ENCODE peak calls at places on chromosomes 4 and X, in seven cellular contexts. H is Kasumi-1; Z is spleen; B is DMS153; Y is stimulated activated CD8-positive, alpha-beta memory T cell treated with anti-CD3 and anti-CD28 coated beads, Interleukin-7, amount 100 ng/mL, for 1 hour; M is HT1080; F is endodermal cell. X is an unnamed sample.

GRCh38 chrX:143462696-143463095 is 54.6 kb downstream of the SPANXN3 start:
- DNase-seq in Y (no peak), F (no peak), Z (no peak), H (no peak), B (no peak), M (no peak), X (no peak)

GRCh38 chr4:184100297-184100885 is 117.3 kb downstream of the ENPP6 start:
- DNase-seq in M (no peak), Z (peak; percentile 86), B (no peak), H (peak; percentile 3), Y (no peak), F (peak; percentile 87), X (no peak)

GRCh38 chrX:47723689-47724088 is 64.7 kb upstream of the UXT start:
- DNase-seq in F (peak; percentile 77), B (no peak), H (no peak), M (no peak), Z (peak; percentile 48), Y (no peak), X (no peak)

GRCh38 chr4:150176559-150176958 is 98.3 kb downstream of the DCLK2 start:
- DNase-seq in H (no peak), Y (no peak), Z (no peak), M (no peak), F (no peak), B (no peak), X (no peak)

GRCh38 chrX:134821370-134821769 is 163.1 kb upstream of the PLAC1 start:
- DNase-seq in Y (no peak), M (peak; percentile 86), F (peak; percentile 65), B (no peak), Z (no peak), H (peak; percentile 60), X (no peak)

GRCh38 chr4:177308125-177308524 is 1.5 kb upstream of the NEIL3 start:
- DNase-seq in H (no peak), B (no peak), M (no peak), Z (no peak), F (no peak), Y (no peak), X (no peak)

GRCh38 chr4:38562751-38563198 is 101.2 kb upstream of the KLF3 start:
- DNase-seq in Z (no peak), F (no peak), B (peak; percentile 24), H (peak; percentile 66), M (peak; percentile 52), Y (no peak), X (peak; percentile 41)

GRCh38 chr4:35934370-35934981 is 309.8 kb downstream of the ARAP2 start:
- DNase-seq in H (peak; percentile 54), Z (no peak), M (peak; percentile 59), Y (no peak), B (no peak), F (no peak), X (no peak)

GRCh38 chr4:105246712-105247111 is 100.0 kb downstream of the TET2 start:
- DNase-seq in M (peak; percentile 1), F (no peak), Z (no peak), Y (no peak), H (no peak), B (no peak), X (no peak)

GRCh38 chrX:8946488-8947050 is 87.4 kb downstream of the FAM9B start:
- DNase-seq in H (no peak), M (no peak), F (no peak), Z (no peak), B (no peak), Y (no peak), X (no peak)

GRCh38 chr4:156638332-156638731 is 333.3 kb downstream of the PDGFC start:
- DNase-seq in Z (no peak), M (no peak), F (no peak), H (no peak), B (no peak), Y (no peak), X (no peak)

GRCh38 chrX:9597361-9598035 is 132.6 kb downstream of the TBL1X start:
- DNase-seq in B (no peak), Y (no peak), M (no peak), Z (no peak), H (no peak), F (no peak), X (no peak)

GRCh38 chr4:118869808-118870342 is 18.8 kb upstream of the SYNPO2 start:
- DNase-seq in Y (no peak), F (no peak), M (peak; percentile 27), Z (no peak), B (no peak), H (no peak), X (no peak)

GRCh38 chr4:184950117-184950830 is 68.0 kb upstream of the HELT start:
- DNase-seq in Z (no peak), H (no peak), B (no peak), Y (no peak), M (no peak), F (peak; percentile 28), X (no peak)

GRCh38 chrX:48468247-48468671 is 1.8 kb downstream of the SLC38A5 start:
- DNase-seq in H (peak; percentile 31), F (peak; percentile 50), Y (no peak), B (no peak), Z (peak; percentile 83), M (no peak), X (no peak)

GRCh38 chr4:158681630-158682029 is 9.5 kb downstream of the ETFDH start:
- DNase-seq in B (no peak), Y (no peak), Z (no peak), F (no peak), H (no peak), M (no peak), X (no peak)

X was measured in tibial artery.